ENCODE peak calls at places on chromosomes 11 and 22, in five cellular contexts. One of them, this sample, is unnamed.

GRCh38 chr11:125873881-125874555 is 13.4 kb upstream of the HYLS1 start:
- DNase-seq in endothelial cell of umbilical vein: no peak
- DNase-seq in K562: no peak
- DNase-seq in H1: no peak
- DNase-seq in SK-N-SH: no peak
- DNase-seq in this sample: no peak

GRCh38 chr22:39123811-39124668 is 27.0 kb downstream of the APOBEC3H start:
- DNase-seq in endothelial cell of umbilical vein: no peak
- DNase-seq in SK-N-SH: peak; percentile 1
- DNase-seq in H1: no peak
- DNase-seq in K562: no peak
- DNase-seq in this sample: no peak

GRCh38 chr22:35971418-35972119 is 57.1 kb downstream of the RBFOX2 start:
- DNase-seq in endothelial cell of umbilical vein: peak; percentile 61
- DNase-seq in K562: no peak
- DNase-seq in SK-N-SH: peak; percentile 65
- DNase-seq in H1: no peak
- DNase-seq in this sample: peak; percentile 99

GRCh38 chr11:45942381-45942780 is 19.9 kb downstream of the LARGE2 start:
- DNase-seq in endothelial cell of umbilical vein: no peak
- DNase-seq in SK-N-SH: no peak
- DNase-seq in K562: no peak
- DNase-seq in H1: no peak
- DNase-seq in this sample: no peak

GRCh38 chr11:19868281-19868821 is 155.7 kb downstream of the NAV2 start:
- DNase-seq in SK-N-SH: peak; percentile 31
- DNase-seq in K562: no peak
- DNase-seq in endothelial cell of umbilical vein: peak; percentile 38
- DNase-seq in H1: no peak
- DNase-seq in this sample: no peak

GRCh38 chr11:10654211-10655150 is 39.1 kb downstream of the IRAG1 start:
- DNase-seq in endothelial cell of umbilical vein: peak; percentile 73
- DNase-seq in H1: no peak
- DNase-seq in K562: peak; percentile 72
- DNase-seq in SK-N-SH: peak; percentile 66
- DNase-seq in this sample: no peak

GRCh38 chr22:23522642-23523251 is 57.3 kb downstream of the IGLL1 start:
- DNase-seq in H1: no peak
- DNase-seq in endothelial cell of umbilical vein: peak; percentile 15
- DNase-seq in K562: peak; percentile 20
- DNase-seq in SK-N-SH: peak; percentile 67
- DNase-seq in this sample: no peak

GRCh38 chr11:47259178-47259977 is 1.6 kb downstream of the NR1H3 start:
- DNase-seq in endothelial cell of umbilical vein: peak; percentile 57
- DNase-seq in H1: no peak
- DNase-seq in SK-N-SH: peak; percentile 74
- DNase-seq in K562: no peak
- DNase-seq in this sample: no peak

GRCh38 chr11:59765068-59765770 is 10.0 kb downstream of the STX3 start:
- DNase-seq in K562: no peak
- DNase-seq in endothelial cell of umbilical vein: no peak
- DNase-seq in SK-N-SH: no peak
- DNase-seq in H1: no peak
- DNase-seq in this sample: no peak

GRCh38 chr22:36136475-36136874 is 24.1 kb downstream of the APOL3 start:
- DNase-seq in H1: no peak
- DNase-seq in endothelial cell of umbilical vein: no peak
- DNase-seq in K562: no peak
- DNase-seq in SK-N-SH: no peak
- DNase-seq in this sample: no peak

GRCh38 chr22:50599816-50600454 is 658 bp upstream of the MAPK8IP2 start:
- DNase-seq in endothelial cell of umbilical vein: peak; percentile 26
- DNase-seq in SK-N-SH: peak; percentile 70
- DNase-seq in H1: no peak
- DNase-seq in K562: peak; percentile 84
- DNase-seq in this sample: no peak

GRCh38 chr11:104731890-104732289 is 166.4 kb downstream of the CASP12 start:
- DNase-seq in endothelial cell of umbilical vein: no peak
- DNase-seq in SK-N-SH: no peak
- DNase-seq in H1: no peak
- DNase-seq in K562: no peak
- DNase-seq in this sample: no peak

GRCh38 chr11:125224391-125225015 is 60.0 kb downstream of the PKNOX2 start:
- DNase-seq in SK-N-SH: peak; percentile 60
- DNase-seq in K562: peak; percentile 14
- DNase-seq in H1: no peak
- DNase-seq in endothelial cell of umbilical vein: peak; percentile 45
- DNase-seq in this sample: no peak

GRCh38 chr22:28077166-28077565 is 158.1 kb upstream of the PITPNB start:
- DNase-seq in SK-N-SH: no peak
- DNase-seq in K562: no peak
- DNase-seq in endothelial cell of umbilical vein: no peak
- DNase-seq in H1: no peak
- DNase-seq in this sample: no peak

GRCh38 chr11:27087425-27087824 is 46.8 kb downstream of the BBOX1 start:
- DNase-seq in H1: no peak
- DNase-seq in SK-N-SH: no peak
- DNase-seq in endothelial cell of umbilical vein: no peak
- DNase-seq in K562: no peak
- DNase-seq in this sample: no peak

GRCh38 chr11:60305906-60306619 is 21.0 kb upstream of the MS4A6E start:
- DNase-seq in H1: no peak
- DNase-seq in SK-N-SH: no peak
- DNase-seq in K562: no peak
- DNase-seq in endothelial cell of umbilical vein: peak; percentile 29
- DNase-seq in this sample: no peak

GRCh38 chr11:93268287-93269040 is 62.1 kb upstream of the DEUP1 start:
- DNase-seq in K562: no peak
- DNase-seq in endothelial cell of umbilical vein: no peak
- DNase-seq in SK-N-SH: no peak
- DNase-seq in H1: no peak
- DNase-seq in this sample: no peak

GRCh38 chr22:20427945-20428417 is 9.6 kb downstream of the SCARF2 start:
- DNase-seq in endothelial cell of umbilical vein: no peak
- DNase-seq in SK-N-SH: no peak
- DNase-seq in K562: no peak
- DNase-seq in H1: no peak
- DNase-seq in this sample: no peak

GRCh38 chr11:91257593-91258170 is 966.9 kb upstream of the FAT3 start:
- DNase-seq in H1: no peak
- DNase-seq in SK-N-SH: no peak
- DNase-seq in endothelial cell of umbilical vein: no peak
- DNase-seq in K562: no peak
- DNase-seq in this sample: no peak

GRCh38 chr11:57150454-57150917 is 31.3 kb upstream of the LRRC55 start:
- DNase-seq in H1: no peak
- DNase-seq in endothelial cell of umbilical vein: no peak
- DNase-seq in SK-N-SH: peak; percentile 41
- DNase-seq in K562: peak; percentile 25
- DNase-seq in this sample: no peak

GRCh38 chr11:36376888-36377758 is 81.0 kb downstream of the PRR5L start:
- DNase-seq in H1: peak; percentile 56
- DNase-seq in K562: no peak
- DNase-seq in SK-N-SH: peak; percentile 79
- DNase-seq in endothelial cell of umbilical vein: peak; percentile 35
- DNase-seq in this sample: no peak

GRCh38 chr11:86800076-86800955 is at the start of gene PRSS23:
- DNase-seq in SK-N-SH: peak; percentile 88
- DNase-seq in K562: peak; percentile 38
- DNase-seq in H1: no peak
- DNase-seq in endothelial cell of umbilical vein: peak; percentile 77
- DNase-seq in this sample: no peak

GRCh38 chr22:37751449-37752188 is 54.8 kb downstream of the TRIOBP start:
- DNase-seq in K562: no peak
- DNase-seq in H1: no peak
- DNase-seq in endothelial cell of umbilical vein: no peak
- DNase-seq in SK-N-SH: no peak
- DNase-seq in this sample: no peak

GRCh38 chr11:69839516-69839915 is 20.3 kb upstream of the FGF3 start:
- DNase-seq in SK-N-SH: no peak
- DNase-seq in endothelial cell of umbilical vein: no peak
- DNase-seq in H1: no peak
- DNase-seq in K562: no peak
- DNase-seq in this sample: no peak

GRCh38 chr11:44848203-44848962 is 102.3 kb downstream of the TP53I11 start:
- DNase-seq in H1: no peak
- DNase-seq in endothelial cell of umbilical vein: no peak
- DNase-seq in SK-N-SH: no peak
- DNase-seq in K562: no peak
- DNase-seq in this sample: no peak

GRCh38 chr11:34890089-34890488 is 26.1 kb downstream of the APIP start:
- DNase-seq in K562: no peak
- DNase-seq in endothelial cell of umbilical vein: peak; percentile 23
- DNase-seq in SK-N-SH: no peak
- DNase-seq in H1: no peak
- DNase-seq in this sample: no peak

GRCh38 chr11:102757823-102758549 is 22.4 kb downstream of the MMP10 start:
- DNase-seq in SK-N-SH: no peak
- DNase-seq in K562: no peak
- DNase-seq in endothelial cell of umbilical vein: peak; percentile 77
- DNase-seq in H1: no peak
- DNase-seq in this sample: no peak

GRCh38 chr11:110891411-110891810 is 179.2 kb upstream of the ARHGAP20 start:
- DNase-seq in SK-N-SH: no peak
- DNase-seq in endothelial cell of umbilical vein: no peak
- DNase-seq in H1: no peak
- DNase-seq in K562: no peak
- DNase-seq in this sample: no peak

DNA sequence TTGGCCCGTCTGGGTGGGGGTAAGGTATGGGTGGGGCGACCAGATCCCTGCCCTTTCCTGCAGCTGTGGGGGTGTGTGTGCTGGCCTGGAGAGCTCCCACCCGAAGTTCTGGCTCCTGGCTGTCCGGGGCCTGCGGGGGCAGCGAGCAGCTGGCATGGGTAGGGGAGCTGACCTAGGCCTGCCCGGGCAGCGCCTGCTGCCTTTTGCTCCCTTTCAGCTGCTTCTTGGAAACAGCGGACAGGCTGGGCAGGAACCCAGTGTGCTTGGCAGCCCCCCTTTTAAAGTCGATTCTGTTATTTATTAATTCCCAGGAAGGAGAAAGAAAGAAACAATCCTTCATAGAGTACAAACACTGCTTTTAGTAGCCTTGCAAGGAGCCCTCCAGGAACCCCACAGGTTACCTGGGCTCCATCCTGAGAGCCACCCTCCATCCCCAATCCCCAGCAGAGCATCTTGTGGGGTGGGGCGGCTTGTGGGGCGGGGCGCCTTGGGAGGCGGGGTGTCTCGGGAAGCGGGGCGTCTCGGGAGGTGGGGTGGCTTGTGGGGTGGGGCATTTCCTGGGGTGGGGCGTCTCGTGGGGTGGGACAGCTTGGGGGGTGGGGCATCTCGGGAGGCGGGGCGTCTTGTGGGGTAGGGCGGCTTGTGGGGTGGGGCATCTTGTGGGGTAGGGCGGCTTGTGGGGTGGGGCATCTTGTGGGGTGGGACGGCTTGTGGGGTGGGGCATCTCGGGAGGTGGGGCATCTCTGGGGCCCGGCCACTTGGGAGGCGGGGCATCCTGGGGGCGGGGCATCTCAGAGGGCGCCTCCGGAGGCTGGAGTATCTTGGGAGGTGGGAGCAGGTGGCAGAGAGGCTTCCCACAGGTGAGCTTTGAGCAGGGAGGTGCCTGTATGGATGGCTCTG is 7.0 kb downstream of the CD81 start:
- DNase-seq in endothelial cell of umbilical vein: no peak
- DNase-seq in K562: peak; percentile 86
- DNase-seq in H1: no peak
- DNase-seq in SK-N-SH: no peak
- DNase-seq in this sample: no peak
- H3K9ac ChIP-seq in endothelial cell of umbilical vein: no peak overlapping the region
- H3K9ac ChIP-seq in K562: no peak overlapping the region
- H3K9ac ChIP-seq in H1: no peak overlapping the region
- H3K9ac ChIP-seq in SK-N-SH: no peak overlapping the region
- H3K9ac ChIP-seq in this sample: no peak overlapping the region

GRCh38 chr22:44326549-44326881 is 13.8 kb upstream of the SHISAL1 start:
- DNase-seq in H1: no peak
- DNase-seq in SK-N-SH: peak; percentile 58
- DNase-seq in K562: no peak
- DNase-seq in endothelial cell of umbilical vein: no peak
- DNase-seq in this sample: no peak
- H3K4me3 ChIP-seq in H1: no peak overlapping the region
- H3K4me3 ChIP-seq in SK-N-SH: peak overlapping the region; percentile 61
- H3K4me3 ChIP-seq in K562: no peak overlapping the region
- H3K4me3 ChIP-seq in endothelial cell of umbilical vein: no peak overlapping the region
- H3K4me3 ChIP-seq in this sample: peak overlapping the region; percentile 37

DNA sequence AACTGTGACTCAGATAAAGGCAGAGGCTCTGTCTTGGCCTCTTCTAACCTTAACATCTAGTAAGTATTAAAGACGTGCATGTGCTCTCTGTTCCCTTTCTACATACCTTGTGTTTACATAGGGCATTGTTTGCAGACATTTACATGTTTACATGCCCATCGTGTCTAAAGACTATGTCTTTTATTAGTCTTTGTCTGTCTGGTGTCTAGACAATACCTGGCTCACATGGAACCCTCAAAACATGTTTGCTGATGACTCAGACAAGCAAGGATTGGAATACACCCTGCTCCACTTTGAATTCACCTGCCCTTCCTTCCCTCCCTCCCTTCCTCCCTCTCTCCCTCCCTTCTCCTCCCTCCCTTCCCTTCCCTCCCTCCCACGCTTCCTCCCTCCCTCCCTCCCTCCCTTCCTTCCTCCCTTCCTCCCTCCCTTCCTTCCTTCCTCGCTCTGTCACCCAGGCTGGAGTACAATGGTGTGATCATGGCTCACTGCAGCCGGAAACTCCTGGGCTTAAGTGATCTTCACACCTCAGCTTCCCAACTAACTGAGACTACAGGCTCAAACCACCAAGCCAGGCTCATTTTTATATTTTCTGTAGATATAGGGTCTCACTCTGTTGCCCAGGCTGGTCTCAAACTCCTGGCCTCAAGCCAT is 23.7 kb upstream of the SORL1-AS1 start:
- DNase-seq in endothelial cell of umbilical vein: no peak
- DNase-seq in H1: no peak
- DNase-seq in SK-N-SH: no peak
- DNase-seq in K562: no peak
- DNase-seq in this sample: no peak
- TF ChIP-seq POLR2AphosphoS5 in endothelial cell of umbilical vein: no peak
- TF ChIP-seq POLR2AphosphoS5 in H1: no peak
- TF ChIP-seq POLR2AphosphoS5 in SK-N-SH: no peak
- TF ChIP-seq POLR2AphosphoS5 in K562: no peak
- TF ChIP-seq POLR2AphosphoS5 in this sample: no peak

GRCh38 chr11:32331792-32332191 is 103.5 kb downstream of the WT1 start:
- DNase-seq in endothelial cell of umbilical vein: no peak
- DNase-seq in K562: no peak
- DNase-seq in SK-N-SH: no peak
- DNase-seq in H1: no peak
- DNase-seq in this sample: no peak
- H3K9ac ChIP-seq in endothelial cell of umbilical vein: no peak overlapping the region
- H3K9ac ChIP-seq in K562: no peak overlapping the region
- H3K9ac ChIP-seq in SK-N-SH: no peak overlapping the region
- H3K9ac ChIP-seq in H1: no peak overlapping the region
- H3K9ac ChIP-seq in this sample: no peak overlapping the region

This sample was measured in SK-N-MC.